ENCODE peak calls at places on chromosomes 3 and 15, in four cellular contexts. E, J, K and Q are unnamed samples.

GRCh38 chr3:40616420-40616819 is 91.7 kb downstream of the ZNF621 start:
- DNase-seq in E (no peak), J (peak), K (no peak), Q (peak)

GRCh38 chr15:74978503-74978902 is 16.9 kb upstream of the SCAMP5 start:
- DNase-seq in E (no peak), J (no peak), K (no peak), Q (no peak)

GRCh38 chr15:101143321-101143720 is 108.5 kb downstream of the CHSY1 start:
- DNase-seq in E (no peak), J (peak), K (peak), Q (no peak)

GRCh38 chr3:122921791-122922651 is 105.5 kb downstream of the SEMA5B start:
- DNase-seq in E (no peak), J (no peak), K (peak), Q (no peak)

GRCh38 chr3:126132751-126133511 is 47.5 kb downstream of the ALDH1L1 start:
- DNase-seq in E (no peak), J (peak), K (no peak), Q (peak)

GRCh38 chr3:116835658-116836057 is 126.1 kb downstream of the TUSC7 start:
- DNase-seq in E (no peak), J (no peak), K (no peak), Q (no peak)

GRCh38 chr15:49154359-49154758 is 1.0 kb downstream of the COPS2 start:
- DNase-seq in E (no peak), J (no peak), K (no peak), Q (no peak)

GRCh38 chr15:38454687-38455071 is 752 bp downstream of the FAM98B start:
- DNase-seq in E (no peak), J (no peak), K (no peak), Q (no peak)

GRCh38 chr3:23276913-23277658 is 74.0 kb downstream of the UBE2E2 start:
- DNase-seq in E (no peak), J (peak), K (no peak), Q (no peak)

DNA sequence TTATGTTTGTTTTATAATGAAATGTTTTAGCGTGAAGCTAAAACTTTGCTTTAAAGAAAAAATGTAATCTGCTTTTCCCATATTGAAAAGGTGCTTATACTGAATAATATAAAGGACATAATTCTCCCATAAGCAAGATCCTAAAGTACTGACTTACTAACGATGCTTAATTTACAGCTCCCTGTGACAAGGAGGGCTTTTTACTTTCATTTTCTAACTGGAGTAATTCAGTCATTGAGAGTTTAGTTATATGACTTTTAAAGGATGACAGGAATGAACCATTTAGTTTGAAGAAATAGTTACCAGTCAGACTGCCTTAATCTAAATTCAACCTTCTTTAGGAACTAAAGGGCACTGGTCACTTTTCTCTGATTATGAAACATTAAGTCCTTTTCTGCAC is 19.3 kb upstream of the ZPLD1 start:
- DNase-seq in E (no peak), J (no peak), K (no peak), Q (no peak)
- H3K4me3 ChIP-seq in E (no peak), J (no peak), K (no peak), Q (no peak)

GRCh38 chr3:112561693-112562529 is at the start of the genes ATG3 and SLC35A5:
- DNase-seq in E (peak), J (peak), K (peak), Q (peak)
- TF ChIP-seq CTCF in E (no peak), J (no peak), K (no peak), Q (no peak)

DNA sequence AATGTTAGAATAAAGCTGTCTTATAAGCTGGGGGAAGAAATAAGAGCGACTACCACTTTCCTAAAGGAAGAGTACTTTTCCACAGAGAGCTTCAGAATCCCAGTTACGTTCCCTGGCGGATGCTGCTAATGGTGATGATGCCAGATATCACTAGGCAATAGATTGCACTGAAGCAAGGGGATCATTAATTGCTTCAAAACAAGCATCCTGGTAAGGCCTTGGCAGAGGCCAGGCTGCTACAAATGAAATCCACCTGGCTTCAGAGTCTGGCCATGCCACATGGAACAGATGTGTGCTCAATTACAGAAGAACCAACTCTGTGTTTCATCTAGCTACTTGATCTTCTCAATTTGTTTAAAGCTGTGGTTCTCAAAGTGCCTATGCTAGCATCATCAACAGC is 129.2 kb upstream of the IL12A start:
- DNase-seq in E (no peak), J (peak), K (no peak), Q (no peak)
- H3K27ac ChIP-seq in E (no peak), J (peak), K (peak), Q (no peak)

DNA sequence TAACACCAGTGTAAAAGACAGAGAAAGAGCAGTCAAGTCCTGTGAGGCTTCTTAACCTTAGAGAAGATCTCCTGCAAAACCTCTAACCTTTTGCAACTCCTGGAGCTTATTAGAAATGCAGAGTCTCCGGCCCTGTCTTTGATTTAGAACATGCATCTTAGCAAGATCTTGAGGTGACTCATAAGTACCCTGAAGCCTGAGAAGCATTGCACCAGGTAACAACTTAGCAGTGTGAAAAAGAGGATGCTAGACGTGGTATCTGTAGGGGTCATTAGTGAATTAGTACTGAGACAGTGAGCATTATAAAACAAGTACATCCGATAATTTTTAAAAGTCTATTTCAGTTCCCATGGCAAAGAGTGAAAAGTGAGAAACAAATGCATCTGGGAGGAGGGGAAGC is 128.4 kb upstream of the IL12A start:
- DNase-seq in E (no peak), J (no peak), K (no peak), Q (no peak)
- H3K4me3 ChIP-seq in E (no peak), J (no peak), K (no peak), Q (no peak)

GRCh38 chr3:44761347-44762169 is at the start of the genes KIAA1143 and KIF15:
- DNase-seq in E (peak), J (peak), K (peak), Q (peak)
- TF ChIP-seq CTCF in E (no peak), J (peak), K (peak), Q (peak)

GRCh38 chr15:39864116-39864515 is 56.0 kb downstream of the GPR176 start:
- DNase-seq in E (no peak), J (no peak), K (no peak), Q (no peak)

GRCh38 chr15:39857132-39857531 is 62.9 kb downstream of the GPR176 start:
- DNase-seq in E (no peak), J (no peak), K (no peak), Q (no peak)

GRCh38 chr15:39859609-39860008 is 60.5 kb downstream of the GPR176 start:
- DNase-seq in E (no peak), J (no peak), K (no peak), Q (no peak)

GRCh38 chr15:39860200-39860599 is 59.9 kb downstream of the GPR176 start:
- DNase-seq in E (no peak), J (no peak), K (no peak), Q (no peak)

DNA sequence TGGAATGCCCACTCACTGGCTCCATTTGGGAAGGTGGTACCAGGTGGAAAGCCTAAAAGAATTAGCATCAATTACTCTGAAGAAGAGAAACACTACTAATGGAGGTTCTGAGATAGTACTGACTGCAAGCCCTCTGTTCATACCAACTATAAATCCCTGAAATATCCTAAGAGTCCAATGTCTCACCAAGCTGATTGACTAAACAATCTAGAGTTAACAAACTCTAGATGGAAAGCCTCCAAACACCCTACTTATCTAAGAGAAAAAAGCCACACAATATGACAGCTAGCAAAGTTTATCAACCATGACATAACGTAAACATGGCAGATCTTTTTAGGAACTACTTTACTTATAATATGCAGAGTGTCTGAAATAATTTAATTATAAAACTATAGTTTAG is 59.2 kb downstream of the GPR176 start:
- DNase-seq in E (no peak), J (no peak), K (no peak), Q (no peak)
- H3K27ac ChIP-seq in E (no peak), J (no peak), K (no peak), Q (no peak)